ENCODE peak calls at places on chromosome 7, in five cellular contexts. K is tibial artery, G is psoas muscle, U is aorta, S is IMR-90. R is an unnamed sample. For H3K27me3 and H3K36me3, the result is how much of the 10 kb centered on the place peaks cover.

GRCh38 chr7:157795631-157796030 is 458.8 kb downstream of the DNAJB6 start:
- DNase-seq in K (no peak), G (no peak), U (no peak), S (no peak), R (no peak)

GRCh38 chr7:114502454-114503254 is 88.0 kb downstream of the FOXP2 start:
- DNase-seq in K (no peak), G (no peak), U (no peak), S (peak), R (no peak)

GRCh38 chr7:86932038-86932512 is 127.4 kb downstream of the ELAPOR2 start:
- DNase-seq in K (peak), G (no peak), U (peak), S (peak), R (no peak)

GRCh38 chr7:25776737-25777109 is 375.3 kb upstream of the NFE2L3 start:
- DNase-seq in K (no peak), G (no peak), U (no peak), S (no peak), R (no peak)

GRCh38 chr7:91772100-91772794 is 108.3 kb downstream of the MTERF1 start:
- DNase-seq in K (no peak), G (no peak), U (no peak), S (no peak), R (no peak)

GRCh38 chr7:19538036-19538435 is 170.8 kb downstream of the POLR1F start:
- DNase-seq in K (no peak), G (no peak), U (no peak), S (no peak), R (no peak)

GRCh38 chr7:24786306-24786705 is 29.0 kb upstream of the GSDME start:
- DNase-seq in K (no peak), G (no peak), U (no peak), S (no peak), R (no peak)

GRCh38 chr7:23347007-23347681 is 48.0 kb downstream of the MALSU1 start:
- DNase-seq in K (no peak), G (no peak), U (no peak), S (no peak), R (no peak)

GRCh38 chr7:143456992-143457793 is 13.9 kb downstream of the TAS2R60 start:
- DNase-seq in K (no peak), G (no peak), U (no peak), S (peak), R (no peak)

GRCh38 chr7:3955751-3956696 is 655.0 kb downstream of the SDK1 start:
- DNase-seq in K (no peak), G (no peak), U (no peak), S (peak), R (no peak)

GRCh38 chr7:128031901-128032604 is 816 bp upstream of the LRRC4 start:
- DNase-seq in K (no peak), G (peak), U (no peak), S (peak), R (no peak)

GRCh38 chr7:106050743-106051110 is 61.4 kb downstream of the SYPL1 start:
- DNase-seq in K (peak), G (no peak), U (peak), S (peak), R (no peak)

GRCh38 chr7:18421297-18422004 is 74.1 kb upstream of the HDAC9 start:
- DNase-seq in K (no peak), G (no peak), U (no peak), S (no peak), R (no peak)

GRCh38 chr7:55432937-55433784 is 68.0 kb downstream of the LANCL2 start:
- DNase-seq in K (no peak), G (no peak), U (no peak), S (peak), R (no peak)

GRCh38 chr7:35263396-35263795 is 9.5 kb upstream of the TBX20 start:
- DNase-seq in K (no peak), G (no peak), U (no peak), S (no peak), R (no peak)

GRCh38 chr7:19079066-19079465 is 38.4 kb downstream of the TWIST1 start:
- DNase-seq in K (no peak), G (no peak), U (no peak), S (peak), R (no peak)

GRCh38 chr7:131039836-131040235 is 287.8 kb upstream of the MKLN1 start:
- DNase-seq in K (no peak), G (no peak), U (no peak), S (no peak), R (no peak)

GRCh38 chr7:128783143-128783799 is 7.7 kb upstream of the OPN1SW start:
- DNase-seq in K (peak), G (peak), U (peak), S (peak), R (no peak)

GRCh38 chr7:130365511-130366441 is 14.5 kb upstream of the CPA1 start:
- DNase-seq in K (no peak), G (peak), U (no peak), S (peak), R (no peak)

GRCh38 chr7:132503415-132503814 is 72.9 kb downstream of the PLXNA4 start:
- DNase-seq in K (no peak), G (no peak), U (no peak), S (no peak), R (no peak)

GRCh38 chr7:13990319-13990983 is 985 bp upstream of the ETV1 start:
- DNase-seq in K (peak), G (peak), U (peak), S (peak), R (peak)

GRCh38 chr7:133301444-133301843 is 48.6 kb downstream of the EXOC4 start:
- DNase-seq in K (no peak), G (no peak), U (no peak), S (no peak), R (no peak)

GRCh38 chr7:149063481-149063880 is 27.0 kb downstream of the ZNF786 start:
- DNase-seq in K (no peak), G (no peak), U (no peak), S (no peak), R (no peak)

DNA sequence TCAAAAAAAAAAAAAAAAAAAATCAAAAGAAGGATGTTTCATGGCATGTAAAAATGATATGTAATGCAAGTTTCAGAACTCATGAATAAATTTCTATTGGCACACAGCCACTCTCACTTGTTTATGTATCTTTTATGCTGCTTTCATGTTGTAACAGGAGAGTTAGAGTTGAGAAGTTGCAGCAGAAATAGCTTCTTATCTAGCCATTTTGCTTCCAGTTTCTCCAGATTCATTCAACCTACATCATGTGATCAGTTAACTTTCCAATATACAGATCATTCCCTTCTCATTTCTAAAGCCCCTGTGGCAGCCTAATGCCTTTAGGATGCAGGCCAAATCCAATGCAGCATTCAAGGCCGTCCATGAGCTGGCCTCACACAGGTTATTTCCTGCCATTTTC is 30.4 kb downstream of the ZNF786 start:
- DNase-seq in K (no peak), G (no peak), U (no peak), S (peak), R (no peak)
- H3K27me3 ChIP-seq in K (under half), G (under half), U (under half), S (under half), R (under half)

GRCh38 chr7:30613366-30614325 is 19.0 kb downstream of the GARS1 start:
- DNase-seq in K (no peak), G (no peak), U (no peak), S (no peak), R (no peak)
- H3K36me3 ChIP-seq in K (half or more), G (half or more), U (under half), S (half or more), R (half or more)

DNA sequence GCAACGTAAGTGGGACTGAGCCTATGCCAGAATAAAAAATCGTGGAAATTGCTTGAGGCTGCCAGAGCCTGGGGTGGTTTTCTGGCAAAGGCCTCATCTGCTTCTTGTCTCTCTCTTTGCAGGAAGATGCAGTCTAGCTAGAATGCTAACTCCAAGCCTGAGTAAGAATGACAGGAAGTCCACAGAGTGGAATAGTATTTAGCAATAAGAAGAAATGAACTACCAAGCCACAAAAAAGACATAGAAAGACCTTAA is 83.9 kb downstream of the ZNF467 start:
- DNase-seq in K (no peak), G (no peak), U (no peak), S (no peak), R (no peak)
- H3K27me3 ChIP-seq in K (under half), G (under half), U (under half), S (under half), R (under half)

GRCh38 chr7:10579561-10579960 is 394.1 kb upstream of the PHF14 start:
- DNase-seq in K (no peak), G (no peak), U (no peak), S (no peak), R (no peak)
- H3K36me3 ChIP-seq in K (under half), G (under half), U (under half), S (under half), R (under half)

DNA sequence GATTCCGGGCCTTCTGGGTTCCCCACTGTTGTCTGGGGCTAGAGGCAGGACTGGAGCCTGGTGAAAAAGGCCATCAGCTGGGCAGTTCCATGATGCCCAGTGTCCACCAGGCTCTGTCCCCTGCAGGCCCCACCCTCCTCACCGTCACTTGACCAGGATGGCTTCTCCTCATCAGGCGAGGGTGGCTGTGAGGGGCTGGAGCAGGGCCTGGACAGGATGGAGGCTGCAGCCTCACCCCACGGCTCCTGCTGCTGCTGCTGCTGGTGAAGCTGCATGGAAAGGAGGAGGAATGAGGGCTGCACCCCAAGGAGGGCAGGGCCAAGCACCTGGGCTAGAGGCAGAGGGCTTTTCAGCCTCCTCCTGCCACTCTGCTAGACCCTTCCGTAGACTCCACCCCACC is 8.3 kb downstream of the ATG9B start:
- DNase-seq in K (no peak), G (no peak), U (no peak), S (no peak), R (no peak)
- H3K27me3 ChIP-seq in K (half or more), G (under half), U (under half), S (under half), R (under half)

DNA sequence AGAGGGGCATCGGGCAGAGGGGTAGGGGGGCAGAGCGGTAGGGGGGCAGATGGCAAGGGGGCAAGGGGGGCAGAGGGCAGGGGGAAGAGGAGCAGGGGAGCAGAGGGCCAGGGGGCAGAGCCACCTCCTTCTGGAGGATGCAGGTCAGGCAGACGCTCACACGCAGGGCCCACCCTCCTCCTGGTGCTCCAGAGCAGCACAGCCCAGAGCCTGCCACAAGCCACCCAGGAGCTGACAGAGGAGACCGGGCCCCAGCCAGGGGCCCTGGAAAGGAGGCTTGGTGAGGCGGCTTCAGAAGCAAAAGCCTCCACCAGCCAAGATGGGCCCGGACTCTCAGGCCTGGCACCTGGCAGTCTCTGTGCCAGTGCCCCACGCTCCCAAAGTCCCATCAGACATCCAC is 13.1 kb downstream of the MAD1L1 start:
- DNase-seq in K (no peak), G (no peak), U (no peak), S (no peak), R (no peak)
- H3K36me3 ChIP-seq in K (half or more), G (half or more), U (under half), S (half or more), R (half or more)

DNA sequence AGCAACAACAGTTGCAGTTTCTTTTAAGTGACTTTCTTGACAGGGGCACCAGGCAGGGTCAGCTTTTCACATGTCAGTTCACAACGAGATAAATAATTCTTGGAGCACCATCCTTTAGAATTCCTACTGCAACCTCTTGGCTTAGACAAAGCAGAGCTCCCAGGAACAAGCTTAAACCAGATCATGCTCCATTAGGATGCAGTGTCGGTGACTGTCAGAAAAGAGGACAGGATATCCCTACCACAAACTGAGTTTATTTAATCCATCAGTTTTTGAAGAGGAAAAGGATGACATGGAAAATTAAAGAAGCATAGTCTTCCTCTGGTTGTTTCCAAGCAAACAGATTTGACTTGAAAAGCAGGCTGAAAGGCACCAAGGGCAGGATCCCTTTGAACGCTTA is 332.0 kb upstream of the AOAH start:
- DNase-seq in K (no peak), G (no peak), U (no peak), S (no peak), R (no peak)
- H3K27me3 ChIP-seq in K (under half), G (under half), U (under half), S (under half), R (under half)

GRCh38 chr7:113306302-113306701 is 187.9 kb upstream of the SMIM30 start:
- DNase-seq in K (no peak), G (no peak), U (no peak), S (no peak), R (no peak)
- H3K36me3 ChIP-seq in K (under half), G (under half), U (under half), S (under half), R (under half)

GRCh38 chr7:27163776-27164380 is 1.5 kb downstream of the HOXA9 start:
- DNase-seq in K (no peak), G (no peak), U (peak), S (no peak), R (no peak)
- H3K27me3 ChIP-seq in K (under half), G (under half), U (under half), S (half or more), R (half or more)

R was measured in right atrium auricular region.